ENCODE peak calls at places on chromosomes 13 and 19, in nine cellular contexts. A is EL; W is left ventricle myocardium inferior; R is fibroblast of pulmonary artery; Y is activated CD8-positive, alpha-beta memory T cell treated with anti-CD3 and anti-CD28 coated beads, Interleukin-2, amount 50 U/mL, for 48 hours; X is Peyer's patch; O is uterus; B is mucosa of descending colon; N is HFF-Myc. H is an unnamed sample.
A peak's percentile ranks its signal among the peaks of the same experiment; 100 is the strongest.

GRCh38 chr13:19957320-19958118 is 1.0 kb upstream of the ZMYM2 start:
- DNase-seq in A (peak; percentile 69), W (peak; percentile 66), R (peak; percentile 84), Y (peak; percentile 88), X (peak; percentile 83), O (peak; percentile 84), B (peak; percentile 77), N (peak; percentile 52), H (peak; percentile 73)

GRCh38 chr19:27774827-27775226 is 1438.1 kb downstream of the UQCRFS1 start:
- DNase-seq in A (peak; percentile 4), W (no peak), R (no peak), Y (peak; percentile 70), X (no peak), O (no peak), B (no peak), N (no peak), H (no peak)

GRCh38 chr13:111139874-111140561 is 24.9 kb downstream of the ARHGEF7 start:
- DNase-seq in A (no peak), W (no peak), R (no peak), Y (no peak), X (no peak), O (no peak), B (peak; percentile 45), N (no peak), H (no peak)

GRCh38 chr13:33169273-33169980 is 116.1 kb downstream of the STARD13 start:
- DNase-seq in A (peak; percentile 87), W (no peak), R (peak; percentile 79), Y (no peak), X (no peak), O (no peak), B (no peak), N (no peak), H (no peak)

GRCh38 chr13:26653310-26653709 is 95.8 kb downstream of the WASF3 start:
- DNase-seq in A (peak; percentile 53), W (no peak), R (peak; percentile 22), Y (no peak), X (no peak), O (no peak), B (no peak), N (no peak), H (no peak)

GRCh38 chr19:40489882-40490230 is 23.1 kb downstream of the SPTBN4 start:
- DNase-seq in A (no peak), W (no peak), R (no peak), Y (no peak), X (no peak), O (no peak), B (no peak), N (no peak), H (no peak)

GRCh38 chr19:9673912-9674668 is 810 bp downstream of the ZNF562 start:
- DNase-seq in A (peak; percentile 49), W (no peak), R (peak; percentile 4), Y (peak; percentile 68), X (no peak), O (no peak), B (no peak), N (no peak), H (no peak)

GRCh38 chr13:23899555-23899954 is 2.3 kb upstream of the C1QTNF9B start:
- DNase-seq in A (peak; percentile 52), W (no peak), R (peak; percentile 61), Y (no peak), X (no peak), O (peak; percentile 37), B (no peak), N (peak; percentile 33), H (no peak)

GRCh38 chr13:26660185-26660584 is 100.4 kb downstream of the GPR12 start:
- DNase-seq in A (no peak), W (no peak), R (no peak), Y (no peak), X (no peak), O (no peak), B (no peak), N (no peak), H (no peak)

GRCh38 chr19:57034544-57034943 is 85.2 kb upstream of the USP29 start:
- DNase-seq in A (no peak), W (no peak), R (no peak), Y (no peak), X (no peak), O (no peak), B (no peak), N (no peak), H (no peak)

GRCh38 chr19:54805665-54806515 is 2.5 kb downstream of the KIR2DL4 start:
- DNase-seq in A (no peak), W (no peak), R (no peak), Y (no peak), X (no peak), O (no peak), B (no peak), N (no peak), H (no peak)

GRCh38 chr19:42135836-42136235 is 3.6 kb upstream of the POU2F2 start:
- DNase-seq in A (no peak), W (no peak), R (no peak), Y (no peak), X (no peak), O (no peak), B (no peak), N (no peak), H (no peak)

GRCh38 chr13:101730420-101731000 is 278.0 kb downstream of the ITGBL1 start:
- DNase-seq in A (no peak), W (no peak), R (no peak), Y (no peak), X (no peak), O (no peak), B (no peak), N (no peak), H (no peak)